ENCODE peak calls at places on chromosomes 6 and 20, in four cellular contexts. R is breast epithelium; K is stimulated activated CD8-positive, alpha-beta memory T cell treated with anti-CD3 and anti-CD28 coated beads, Interleukin-15, amount 100 ng/mL, for 24 hours; Y is IMR-90. N is an unnamed sample.

GRCh38 chr20:10861086-10861485 is 187.3 kb upstream of the JAG1 start:
- DNase-seq in R (no peak), K (no peak), Y (peak), N (no peak)

GRCh38 chr20:3135507-3136070 is 24.1 kb downstream of the FASTKD5 start:
- DNase-seq in R (no peak), K (no peak), Y (peak), N (no peak)

GRCh38 chr6:142694054-142694453 is 250.9 kb downstream of the HIVEP2 start:
- DNase-seq in R (no peak), K (no peak), Y (peak), N (no peak)

GRCh38 chr20:11144114-11144513 is 470.3 kb upstream of the JAG1 start:
- DNase-seq in R (no peak), K (no peak), Y (peak), N (no peak)

GRCh38 chr6:126228001-126228791 is 111.7 kb upstream of the CENPW start:
- DNase-seq in R (no peak), K (no peak), Y (no peak), N (no peak)

GRCh38 chr6:16420715-16421461 is 182.5 kb downstream of the GMPR start:
- DNase-seq in R (no peak), K (no peak), Y (peak), N (no peak)

GRCh38 chr20:20877079-20877478 is 164.6 kb upstream of the RALGAPA2 start:
- DNase-seq in R (no peak), K (no peak), Y (no peak), N (no peak)

GRCh38 chr6:140043357-140043756 is 668.9 kb upstream of the CITED2 start:
- DNase-seq in R (no peak), K (no peak), Y (peak), N (no peak)

GRCh38 chr6:12291785-12292604 is 1.8 kb downstream of the EDN1 start:
- DNase-seq in R (no peak), K (no peak), Y (peak), N (no peak)

GRCh38 chr20:23050847-23051627 is 1.6 kb upstream of the THBD start:
- DNase-seq in R (no peak), K (no peak), Y (peak), N (peak)

GRCh38 chr6:91305755-91306154 is 718.9 kb upstream of the MAP3K7 start:
- DNase-seq in R (no peak), K (no peak), Y (no peak), N (no peak)

GRCh38 chr6:122449084-122449483 is 22.5 kb downstream of the SERINC1 start:
- DNase-seq in R (no peak), K (no peak), Y (no peak), N (no peak)

GRCh38 chr6:166782541-166782940 is 155.5 kb upstream of the RPS6KA2 start:
- DNase-seq in R (no peak), K (no peak), Y (no peak), N (no peak)